ENCODE peak calls at places on chromosomes 5 and 9, in four cellular contexts. J is pancreas; X is CD8-positive, alpha-beta T cell; D is nephron progenitor cell. O is an unnamed sample.

GRCh38 chr9:35758475-35759050 is 4.5 kb upstream of the MSMP start:
- DNase-seq in J (no peak), X (no peak), D (no peak), O (no peak)

GRCh38 chr5:179732918-179733763 is 519 bp downstream of the MAML1 start:
- DNase-seq in J (peak; percentile 77), X (no peak), D (peak; percentile 55), O (peak; percentile 67)

GRCh38 chr9:20200900-20201495 is 412.2 kb upstream of the SLC24A2 start:
- DNase-seq in J (no peak), X (no peak), D (no peak), O (no peak)

GRCh38 chr5:149370878-149371277 is 8.2 kb downstream of the IL17B start:
- DNase-seq in J (no peak), X (no peak), D (no peak), O (no peak)

GRCh38 chr5:149939572-149939971 is 5.0 kb downstream of the PDE6A start:
- DNase-seq in J (no peak), X (no peak), D (no peak), O (no peak)

GRCh38 chr9:96618209-96619108 is 1.2 kb downstream of the CDC14B start:
- DNase-seq in J (peak; percentile 74), X (no peak), D (peak; percentile 57), O (peak; percentile 55)

GRCh38 chr5:88847410-88847809 is 35.6 kb downstream of the MEF2C start:
- DNase-seq in J (no peak), X (no peak), D (no peak), O (no peak)

GRCh38 chr5:15105799-15106393 is 234.3 kb upstream of the ANKH start:
- DNase-seq in J (no peak), X (no peak), D (peak; percentile 61), O (no peak)

GRCh38 chr5:91224969-91225368 is 158.1 kb downstream of the ARRDC3 start:
- DNase-seq in J (no peak), X (no peak), D (no peak), O (no peak)

GRCh38 chr9:105127863-105128220 is 116.6 kb upstream of the SLC44A1 start:
- DNase-seq in J (no peak), X (peak; percentile 70), D (no peak), O (no peak)

GRCh38 chr5:143376911-143377838 is 26.3 kb downstream of the NR3C1 start:
- DNase-seq in J (no peak), X (no peak), D (no peak), O (no peak)

GRCh38 chr5:110899566-110900412 is 161.0 kb downstream of the SLC25A46 start:
- DNase-seq in J (no peak), X (no peak), D (no peak), O (no peak)

GRCh38 chr5:130109152-130109551 is 204.9 kb downstream of the CHSY3 start:
- DNase-seq in J (no peak), X (no peak), D (no peak), O (no peak)

GRCh38 chr5:7663808-7664207 is 187.1 kb downstream of the CFAP90 start:
- DNase-seq in J (no peak), X (no peak), D (no peak), O (no peak)

GRCh38 chr5:100424017-100424416 is 111.2 kb upstream of the FAM174A start:
- DNase-seq in J (no peak), X (no peak), D (no peak), O (no peak)

GRCh38 chr9:35801328-35802128 is 10.1 kb downstream of the NPR2 start:
- DNase-seq in J (no peak), X (no peak), D (no peak), O (no peak)

GRCh38 chr5:141771562-141771961 is 89.5 kb upstream of the ARAP3 start:
- DNase-seq in J (no peak), X (no peak), D (no peak), O (no peak)

GRCh38 chr9:73180373-73180772 is 28.7 kb downstream of the ANXA1 start:
- DNase-seq in J (no peak), X (no peak), D (no peak), O (no peak)

GRCh38 chr5:113450366-113451328 is 15.9 kb upstream of the TSSK1B start:
- DNase-seq in J (no peak), X (no peak), D (no peak), O (no peak)

GRCh38 chr5:113446358-113446927 is 11.7 kb upstream of the TSSK1B start:
- DNase-seq in J (no peak), X (no peak), D (no peak), O (no peak)

GRCh38 chr5:113448224-113448623 is 13.4 kb upstream of the TSSK1B start:
- DNase-seq in J (no peak), X (no peak), D (no peak), O (no peak)

GRCh38 chr5:113451797-113452196 is 17.0 kb upstream of the TSSK1B start:
- DNase-seq in J (no peak), X (no peak), D (no peak), O (no peak)

GRCh38 chr5:113447651-113448050 is 12.9 kb upstream of the TSSK1B start:
- DNase-seq in J (no peak), X (no peak), D (no peak), O (no peak)
- TF ChIP-seq CTCF in J (no peak), X (no peak), D (peak; percentile 11), O (no peak)

DNA sequence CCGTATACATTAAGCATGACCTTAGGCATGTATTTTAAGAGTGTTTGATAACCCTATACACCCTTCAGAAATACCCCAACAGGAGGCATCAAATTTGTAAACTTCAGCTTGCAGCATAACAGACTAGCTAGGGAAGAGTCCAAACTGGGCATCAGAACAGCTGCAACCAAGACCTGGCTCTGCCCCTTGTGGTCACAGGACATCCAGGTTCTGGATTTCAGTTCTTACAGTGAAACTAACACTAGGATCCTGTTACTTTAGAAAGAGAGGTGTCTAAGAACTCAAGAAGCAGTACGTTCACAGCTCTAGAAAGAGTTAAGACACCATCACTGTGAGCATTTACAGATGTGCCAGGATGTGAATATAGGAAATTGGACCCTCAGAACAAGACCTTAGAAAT is 229.8 kb downstream of the BNC2 start:
- DNase-seq in J (no peak), X (no peak), D (no peak), O (no peak)
- TF ChIP-seq CTCF in J (no peak), X (no peak), D (no peak), O (no peak)

GRCh38 chr9:12640021-12640587 is 53.1 kb upstream of the TYRP1 start:
- DNase-seq in J (no peak), X (no peak), D (no peak), O (no peak)
- TF ChIP-seq CTCF in J (peak; percentile 51), X (no peak), D (peak; percentile 51), O (no peak)

DNA sequence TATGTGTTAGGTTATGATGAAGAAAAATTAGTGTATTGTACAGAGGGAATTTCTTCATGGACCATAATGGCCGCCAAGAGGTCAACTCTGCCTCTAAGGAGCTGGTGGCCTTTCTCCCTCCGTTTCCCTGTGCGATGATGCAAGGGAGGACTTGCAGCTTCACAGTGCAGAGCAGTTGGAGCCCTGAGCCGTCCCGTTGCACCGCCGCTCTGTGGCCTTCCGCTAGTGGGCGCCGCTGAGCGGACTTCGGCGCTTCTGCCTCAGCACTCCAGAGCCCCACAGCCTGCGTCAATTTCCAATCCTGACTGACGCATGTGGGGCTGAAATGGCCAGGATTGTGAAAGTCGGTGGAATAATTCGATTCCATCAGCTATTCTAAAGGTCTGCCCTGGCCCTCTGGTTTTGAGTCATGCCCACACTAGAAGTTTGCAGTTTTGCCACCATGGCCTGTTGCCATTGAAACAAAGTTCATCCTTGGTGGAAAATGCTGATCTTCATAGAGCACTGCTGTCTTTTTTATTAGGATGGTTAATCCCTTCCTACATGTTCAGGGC is 22.7 kb upstream of the LECT2 start:
- DNase-seq in J (peak; percentile 94), X (peak; percentile 61), D (peak; percentile 78), O (peak; percentile 70)
- TF ChIP-seq CTCF in J (peak; percentile 78), X (peak; percentile 19), D (peak; percentile 73), O (peak; percentile 69)

GRCh38 chr5:156479864-156480263 is 152.9 kb downstream of the SGCD start:
- DNase-seq in J (no peak), X (no peak), D (no peak), O (no peak)

GRCh38 chr5:156481741-156482140 is 154.8 kb downstream of the SGCD start:
- DNase-seq in J (no peak), X (no peak), D (no peak), O (no peak)

GRCh38 chr5:156486394-156487238 is 159.7 kb downstream of the SGCD start:
- DNase-seq in J (no peak), X (no peak), D (no peak), O (no peak)

GRCh38 chr5:156477196-156477595 is 150.2 kb downstream of the SGCD start:
- DNase-seq in J (no peak), X (no peak), D (no peak), O (no peak)

GRCh38 chr5:156482816-156483215 is 155.9 kb downstream of the SGCD start:
- DNase-seq in J (no peak), X (no peak), D (no peak), O (no peak)
- TF ChIP-seq CTCF in J (no peak), X (no peak), D (no peak), O (no peak)

GRCh38 chr9:132798817-132799790 is 79.0 kb downstream of the AK8 start:
- DNase-seq in J (no peak), X (no peak), D (no peak), O (no peak)
- TF ChIP-seq CTCF in J (no peak), X (no peak), D (no peak), O (no peak)

GRCh38 chr9:137127301-137128157 is 11.4 kb upstream of the GRIN1 start:
- DNase-seq in J (peak; percentile 68), X (no peak), D (no peak), O (no peak)

GRCh38 chr9:137130176-137130755 is 8.7 kb upstream of the GRIN1 start:
- DNase-seq in J (no peak), X (no peak), D (no peak), O (no peak)

GRCh38 chr9:137129089-137129455 is 9.9 kb upstream of the GRIN1 start:
- DNase-seq in J (peak; percentile 69), X (no peak), D (peak; percentile 36), O (no peak)

GRCh38 chr9:137128158-137129088 is 10.5 kb upstream of the GRIN1 start:
- DNase-seq in J (no peak), X (no peak), D (no peak), O (no peak)

GRCh38 chr9:137129456-137130175 is 9.3 kb upstream of the GRIN1 start:
- DNase-seq in J (peak; percentile 93), X (peak; percentile 92), D (peak; percentile 84), O (peak; percentile 76)
- TF ChIP-seq CTCF in J (no peak), X (no peak), D (no peak), O (no peak)

GRCh38 chr5:132927355-132927754 is 36.1 kb downstream of the AFF4 start:
- DNase-seq in J (no peak), X (no peak), D (no peak), O (no peak)
- TF ChIP-seq CTCF in J (no peak), X (no peak), D (no peak), O (no peak)

GRCh38 chr5:98825582-98826375 is 52.3 kb downstream of the RGMB start:
- DNase-seq in J (no peak), X (no peak), D (no peak), O (no peak)

GRCh38 chr5:98827862-98828261 is 54.4 kb downstream of the RGMB start:
- DNase-seq in J (no peak), X (no peak), D (no peak), O (no peak)

GRCh38 chr5:98827161-98827560 is 53.7 kb downstream of the RGMB start:
- DNase-seq in J (no peak), X (no peak), D (peak; percentile 10), O (no peak)
- TF ChIP-seq CTCF in J (peak; percentile 33), X (peak; percentile 41), D (peak; percentile 63), O (peak; percentile 71)